ENCODE peak calls at places on chromosomes 4 and X, in nine cellular contexts. N, L, Q, B, V, Y, S, W and Z are unnamed samples.

GRCh38 chr4:8185280-8185679 is 13.8 kb upstream of the SH3TC1 start:
- DNase-seq in V (no peak), Y (peak; percentile 77), Q (no peak), B (no peak), L (no peak), N (no peak), W (no peak), S (peak; percentile 72), Z (no peak)

GRCh38 chr4:120415902-120416301 is 349.3 kb upstream of the MAD2L1 start:
- DNase-seq in L (no peak), V (no peak), W (no peak), N (no peak), B (no peak), Y (no peak), S (no peak), Q (no peak), Z (no peak)

GRCh38 chr4:87911252-87911774 is 64.2 kb upstream of the SPP1 start:
- DNase-seq in L (no peak), S (no peak), Q (no peak), Y (no peak), B (no peak), V (no peak), W (no peak), N (no peak), Z (no peak)

GRCh38 chr4:80360900-80361299 is 25.4 kb downstream of the CFAP299 start:
- DNase-seq in V (no peak), B (no peak), Q (no peak), W (no peak), Y (no peak), S (peak; percentile 19), N (no peak), L (no peak), Z (no peak)

GRCh38 chrX:70552174-70552704 is 107.6 kb downstream of the DLG3 start:
- DNase-seq in N (no peak), W (no peak), L (no peak), B (no peak), V (no peak), Y (no peak), S (no peak), Q (no peak), Z (no peak)

GRCh38 chr4:60403986-60404385 is 796.1 kb upstream of the ADGRL3 start:
- DNase-seq in W (no peak), Y (no peak), Q (no peak), N (no peak), S (no peak), V (no peak), L (no peak), B (no peak), Z (no peak)

GRCh38 chr4:41432219-41432618 is 105.7 kb upstream of the LIMCH1 start:
- DNase-seq in W (no peak), S (no peak), Q (no peak), Y (no peak), N (no peak), V (no peak), L (no peak), B (no peak), Z (no peak)

GRCh38 chr4:151882072-151882803 is 121.4 kb upstream of the GATB start:
- DNase-seq in W (no peak), S (no peak), L (no peak), B (no peak), V (no peak), Q (no peak), Y (no peak), N (no peak), Z (no peak)

GRCh38 chr4:107666134-107666533 is 53.9 kb downstream of the PAPSS1 start:
- DNase-seq in Q (no peak), Y (peak; percentile 14), S (peak; percentile 23), W (peak; percentile 8), V (no peak), B (no peak), L (peak; percentile 2), N (no peak), Z (no peak)

GRCh38 chrX:19673334-19674040 is 158.2 kb upstream of the MAP3K15 start:
- DNase-seq in Q (no peak), W (no peak), Y (peak; percentile 93), L (peak; percentile 64), N (no peak), B (peak; percentile 57), S (peak; percentile 95), V (peak; percentile 84), Z (peak; percentile 87)